ENCODE peak calls at places on chromosomes 5 and 9, in four cellular contexts. I is breast epithelium, O is SK-N-SH, B is spleen. Z is an unnamed sample. For H3K4me1 and H3K27me3, the result is how much of the 10 kb centered on the place peaks cover.

GRCh38 chr5:71778678-71779276 is 59.7 kb downstream of the CARTPT start:
- DNase-seq in B (no peak), O (peak), I (no peak), Z (no peak)

GRCh38 chr5:172336666-172337310 is 53.2 kb upstream of the UBTD2 start:
- DNase-seq in B (no peak), I (no peak), O (no peak), Z (no peak)

GRCh38 chr5:75044406-75044805 is 8.0 kb downstream of the GCNT4 start:
- DNase-seq in O (no peak), B (no peak), I (no peak), Z (no peak)

GRCh38 chr9:84983749-84984148 is 314.2 kb downstream of the NTRK2 start:
- DNase-seq in I (no peak), B (no peak), O (no peak), Z (no peak)

GRCh38 chr9:75545292-75545691 is 345.2 kb upstream of the PCSK5 start:
- DNase-seq in I (no peak), O (no peak), B (no peak), Z (no peak)

GRCh38 chr5:94700592-94700991 is 82.1 kb downstream of the SLF1 start:
- DNase-seq in I (no peak), O (no peak), B (no peak), Z (no peak)

GRCh38 chr5:14871084-14871572 is 450 bp downstream of the ANKH start:
- DNase-seq in B (peak), O (no peak), I (no peak), Z (peak)

GRCh38 chr5:169749295-169749694 is 112.2 kb downstream of the DOCK2 start:
- DNase-seq in B (no peak), I (no peak), O (no peak), Z (no peak)

GRCh38 chr5:132491368-132492364 is 1.1 kb upstream of the IRF1 start:
- DNase-seq in I (no peak), O (no peak), B (peak), Z (peak)

DNA sequence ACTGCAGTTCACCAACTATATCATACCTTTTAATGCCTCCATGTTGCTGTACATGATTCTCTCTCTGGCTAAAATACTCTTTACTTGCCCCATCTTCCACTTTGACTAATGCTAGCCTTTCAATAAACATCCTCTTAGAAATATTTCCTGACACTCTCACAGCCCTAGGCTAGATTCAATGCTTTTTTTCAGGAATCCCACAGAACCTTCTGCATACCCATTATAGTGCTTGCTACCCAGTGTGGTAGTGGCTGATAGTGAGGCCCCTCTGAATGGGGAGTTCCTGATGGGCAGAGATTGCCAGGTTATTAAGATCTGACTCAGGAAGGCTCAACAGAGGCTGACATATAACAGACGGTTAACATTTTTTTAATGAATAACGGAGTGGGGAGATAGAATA is 11.6 kb downstream of the SSBP2 start:
- DNase-seq in B (no peak), O (no peak), I (no peak), Z (no peak)
- TF ChIP-seq POLR2AphosphoS5 in B (no peak), O (no peak), I (no peak), Z (no peak)

GRCh38 chr5:76495870-76496269 is 92.8 kb downstream of the IQGAP2 start:
- DNase-seq in B (no peak), I (no peak), O (no peak), Z (no peak)

GRCh38 chr5:76490970-76491369 is 87.9 kb downstream of the IQGAP2 start:
- DNase-seq in I (no peak), O (no peak), B (no peak), Z (no peak)

GRCh38 chr5:76493190-76493837 is 90.2 kb downstream of the IQGAP2 start:
- DNase-seq in O (no peak), B (no peak), I (no peak), Z (peak)

GRCh38 chr5:76492819-76493189 is 89.7 kb downstream of the IQGAP2 start:
- DNase-seq in B (no peak), I (no peak), O (no peak), Z (no peak)

GRCh38 chr5:76494201-76494600 is 91.1 kb downstream of the IQGAP2 start:
- DNase-seq in B (no peak), I (no peak), O (no peak), Z (no peak)
- H3K4me1 ChIP-seq in B (under half), I (under half), O (under half), Z (under half)

DNA sequence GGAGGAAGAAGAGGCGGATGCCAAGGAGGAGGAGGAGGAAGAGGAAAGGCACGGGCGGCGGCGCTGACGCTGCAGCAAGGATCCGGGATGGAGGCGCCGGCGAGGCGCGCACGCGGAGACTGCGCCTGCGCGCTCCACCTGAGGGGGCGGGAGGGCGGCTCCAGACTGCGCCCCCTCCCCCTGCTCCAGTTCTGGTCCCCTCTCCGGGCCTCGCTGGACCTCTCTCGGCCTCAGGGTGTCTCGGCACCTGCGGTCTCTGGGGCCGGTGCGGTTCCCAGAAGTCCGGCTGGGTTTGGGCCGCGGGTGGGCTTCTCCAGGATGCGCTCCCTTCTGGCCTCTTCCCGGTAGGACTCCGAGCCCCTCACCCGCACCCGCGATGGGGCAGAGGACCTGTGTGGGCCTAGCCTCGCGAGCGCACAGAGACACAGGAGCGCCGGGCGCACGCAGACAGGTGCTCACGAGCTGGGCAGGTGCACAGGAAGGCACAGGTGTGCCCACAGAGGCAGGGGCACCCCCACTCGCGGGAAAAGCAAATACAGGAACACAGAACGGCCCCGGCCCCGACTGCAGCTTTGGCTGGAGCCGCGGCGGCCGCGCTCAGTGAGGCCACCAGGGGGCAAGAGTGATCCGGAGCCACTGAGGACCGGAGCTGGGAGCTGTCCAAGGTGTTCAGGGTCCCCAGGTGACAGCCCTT is at the start of gene NPDC1:
- DNase-seq in I (peak), B (peak), O (peak), Z (peak)
- H3K27me3 ChIP-seq in I (under half), B (half or more), O (under half), Z (half or more)

DNA sequence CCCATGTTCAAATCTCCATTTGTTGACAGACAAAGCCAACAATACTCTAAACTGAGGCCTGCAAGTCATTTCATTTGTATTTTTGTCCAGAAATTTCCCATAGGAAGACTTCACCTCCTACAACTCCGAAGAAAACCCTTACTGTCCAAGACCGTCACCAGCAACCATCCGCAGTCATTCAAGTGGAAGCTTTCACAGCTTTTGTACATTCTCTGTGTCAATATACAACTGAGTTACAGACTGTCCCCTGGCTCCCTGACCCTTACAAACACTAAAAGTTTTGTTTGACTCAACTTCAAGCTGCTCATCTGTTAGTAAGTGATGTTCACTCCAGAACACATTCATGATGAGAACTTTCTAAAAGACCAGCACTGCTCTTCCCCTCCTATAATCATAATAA is 210.1 kb downstream of the DEPDC1B start:
- DNase-seq in I (no peak), O (no peak), B (no peak), Z (no peak)
- TF ChIP-seq POLR2AphosphoS5 in I (no peak), O (no peak), B (no peak), Z (no peak)

DNA sequence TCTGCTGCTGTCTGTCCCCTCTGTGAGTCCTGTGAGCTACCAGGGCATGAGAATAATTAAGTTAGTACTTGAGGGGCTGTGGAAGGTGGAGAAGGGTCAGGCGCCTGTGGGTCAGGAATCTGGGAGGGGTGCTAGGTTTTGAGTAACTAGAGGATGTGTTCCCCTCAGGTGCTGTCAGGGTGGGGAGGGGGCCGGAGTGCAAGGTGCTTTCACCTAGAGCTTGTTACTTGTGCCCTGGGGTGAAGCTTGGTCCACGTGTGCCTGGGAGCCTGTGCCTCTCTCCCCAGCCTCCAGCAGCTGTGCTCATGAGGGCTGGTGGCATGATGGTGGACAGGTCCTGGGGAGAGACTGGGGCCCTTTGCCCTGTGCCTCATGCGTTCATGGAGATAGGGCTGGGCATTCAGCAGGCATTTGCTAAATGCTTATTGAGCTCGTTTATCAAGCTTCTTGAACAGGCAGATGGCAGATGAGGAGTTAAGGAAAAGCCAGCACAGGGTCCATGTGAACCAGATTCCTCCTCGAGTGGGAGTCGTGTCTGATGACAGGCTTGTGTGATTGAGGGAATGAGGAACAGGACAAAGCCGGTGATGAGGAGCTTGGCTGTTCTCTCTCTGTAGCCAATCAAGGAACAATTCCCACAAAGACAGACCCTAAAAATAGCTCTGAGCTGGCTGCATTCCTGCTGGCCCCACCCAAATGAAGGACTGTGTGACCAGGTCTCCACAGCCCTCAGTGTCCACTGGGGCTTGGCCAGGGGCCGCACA is 40.9 kb downstream of the CACNA1B start:
- DNase-seq in B (no peak), O (no peak), I (no peak), Z (no peak)
- H3K4me1 ChIP-seq in B (under half), O (under half), I (under half), Z (under half)

Z was measured in transverse colon.